ENCODE peak calls at places on chromosomes 1 and 21, in eight cellular contexts. D is fibroblast of pulmonary artery, U is AG04449, L is NCI-H510A treated with DMSO at 0.1 percent for 48 hours, S is HT-29, N is heart left ventricle, A is COR-L47, P is NCI-H460. Q is an unnamed sample.

GRCh38 chr1:29322861-29323585 is 86.7 kb downstream of the PTPRU start:
- DNase-seq in D (no peak), U (no peak), L (no peak), S (no peak), N (no peak), A (no peak), P (no peak), Q (no peak)

GRCh38 chr1:23475134-23475628 is 8.8 kb downstream of the ASAP3 start:
- DNase-seq in D (peak; percentile 93), U (peak; percentile 79), L (no peak), S (no peak), N (peak; percentile 32), A (no peak), P (no peak), Q (no peak)

GRCh38 chr1:61241864-61242472 is 159.6 kb downstream of the NFIA start:
- DNase-seq in D (no peak), U (no peak), L (no peak), S (no peak), N (no peak), A (no peak), P (no peak), Q (no peak)

GRCh38 chr1:46413596-46413985 is 19.5 kb downstream of the FAAH start:
- DNase-seq in D (no peak), U (no peak), L (no peak), S (peak; percentile 16), N (no peak), A (no peak), P (no peak), Q (no peak)

GRCh38 chr21:42397291-42398129 is 1.7 kb upstream of the TMPRSS3 start:
- DNase-seq in D (no peak), U (no peak), L (no peak), S (no peak), N (no peak), A (no peak), P (no peak), Q (no peak)

GRCh38 chr1:54839824-54840223 is 38.7 kb upstream of the TTC22 start:
- DNase-seq in D (no peak), U (no peak), L (no peak), S (no peak), N (no peak), A (no peak), P (no peak), Q (no peak)

GRCh38 chr1:212286437-212287131 is 1.4 kb downstream of the PPP2R5A start:
- DNase-seq in D (peak; percentile 16), U (no peak), L (peak; percentile 53), S (peak; percentile 75), N (no peak), A (no peak), P (peak; percentile 33), Q (no peak)

GRCh38 chr1:183477986-183478781 is 5.9 kb downstream of the SMG7 start:
- DNase-seq in D (no peak), U (no peak), L (no peak), S (no peak), N (no peak), A (no peak), P (no peak), Q (no peak)

GRCh38 chr1:182084487-182085316 is 23.2 kb upstream of the ZNF648 start:
- DNase-seq in D (peak; percentile 72), U (no peak), L (peak; percentile 81), S (peak; percentile 95), N (peak; percentile 85), A (peak; percentile 66), P (peak; percentile 80), Q (peak; percentile 94)

GRCh38 chr1:41504126-41505035 is 19.9 kb upstream of the EDN2 start:
- DNase-seq in D (peak; percentile 40), U (no peak), L (peak; percentile 100), S (no peak), N (no peak), A (peak; percentile 17), P (no peak), Q (no peak)

GRCh38 chr1:30721311-30722174 is 1.8 kb downstream of the MATN1 start:
- DNase-seq in D (no peak), U (no peak), L (no peak), S (no peak), N (no peak), A (no peak), P (no peak), Q (no peak)

Q was measured in mucosa of descending colon.